ENCODE peak calls at places on chromosomes 11 and 22, in five cellular contexts. T, U, X, M and J are unnamed samples.

GRCh38 chr22:19571207-19571795 is 47.1 kb upstream of the CLDN5 start:
- DNase-seq in M (no peak), U (no peak), X (no peak), T (no peak), J (no peak)

GRCh38 chr22:36900225-36900624 is 13.2 kb upstream of the CSF2RB start:
- DNase-seq in U (no peak), X (no peak), T (no peak), M (no peak), J (no peak)

GRCh38 chr22:36413022-36413770 is 25.4 kb upstream of the MYH9 start:
- DNase-seq in X (no peak), U (no peak), M (no peak), T (no peak), J (no peak)

GRCh38 chr22:40285508-40285907 is 60.8 kb upstream of the ADSL start:
- DNase-seq in U (no peak), T (no peak), X (no peak), M (no peak), J (no peak)

GRCh38 chr22:20567993-20568417 is 60.6 kb downstream of the MED15 start:
- DNase-seq in T (no peak), U (peak; percentile 51), X (peak; percentile 13), M (no peak), J (no peak)

GRCh38 chr11:48006301-48006992 is 26.1 kb downstream of the PTPRJ start:
- DNase-seq in M (no peak), U (no peak), T (no peak), X (no peak), J (no peak)

GRCh38 chr11:58059011-58059358 is 28.2 kb downstream of the OR6Q1 start:
- DNase-seq in T (no peak), M (no peak), U (peak; percentile 47), X (no peak), J (no peak)

GRCh38 chr11:126385991-126386728 is 30.7 kb downstream of the ST3GAL4 start:
- DNase-seq in U (no peak), M (no peak), T (peak; percentile 24), X (no peak), J (no peak)

GRCh38 chr11:134628426-134628825 is 216.4 kb upstream of the B3GAT1 start:
- DNase-seq in M (peak; percentile 22), T (no peak), X (no peak), U (no peak), J (no peak)

GRCh38 chr22:26669060-26669481 is 11.7 kb downstream of the MIAT start:
- DNase-seq in X (no peak), U (peak; percentile 67), T (no peak), M (no peak), J (peak; percentile 29)

GRCh38 chr11:96114178-96115070 is 190.5 kb upstream of the MTMR2 start:
- DNase-seq in T (no peak), U (no peak), X (no peak), M (no peak), J (no peak)

GRCh38 chr11:128196235-128196634 is 391.1 kb downstream of the ETS1 start:
- DNase-seq in X (no peak), T (no peak), M (no peak), U (no peak), J (no peak)

GRCh38 chr11:110367571-110367970 is 62.2 kb upstream of the FDX1 start:
- DNase-seq in M (no peak), T (no peak), X (no peak), U (no peak), J (no peak)

GRCh38 chr11:121716060-121716459 is 263.3 kb upstream of the SORL1-AS1 start:
- DNase-seq in M (no peak), X (no peak), T (no peak), U (no peak), J (no peak)

GRCh38 chr22:38467904-38468760 is at the start of gene KDELR3:
- DNase-seq in U (peak; percentile 68), X (peak; percentile 84), T (peak; percentile 44), M (peak; percentile 89), J (no peak)

GRCh38 chr11:47175746-47176327 is 842 bp downstream of the ARFGAP2 start:
- DNase-seq in M (no peak), T (no peak), U (no peak), X (no peak), J (no peak)

GRCh38 chr11:113877673-113878060 is 2.3 kb upstream of the USP28 start:
- DNase-seq in M (no peak), U (no peak), T (no peak), X (no peak), J (no peak)

GRCh38 chr22:44741929-44742328 is 10.4 kb upstream of the ARHGAP8 start:
- DNase-seq in U (no peak), X (no peak), T (no peak), M (no peak), J (peak; percentile 45)

GRCh38 chr11:120184946-120185677 is 25.7 kb upstream of the OAF start:
- DNase-seq in M (peak; percentile 87), U (no peak), T (peak; percentile 25), X (peak; percentile 58), J (peak; percentile 83)

GRCh38 chr22:27283714-27284113 is 517.8 kb downstream of the MN1 start:
- DNase-seq in M (no peak), X (no peak), T (no peak), U (no peak), J (no peak)

GRCh38 chr11:62242021-62242420 is at the start of gene SCGB1D2:
- DNase-seq in U (peak; percentile 2), M (peak; percentile 95), T (no peak), X (peak; percentile 33), J (no peak)